ENCODE peak calls at places on chromosomes 4 and X, in nine cellular contexts. One of them, this sample, is unnamed.

GRCh38 chr4:144709159-144709558 is 63.2 kb downstream of the HHIP start:
- DNase-seq in gastrocnemius medialis: no peak
- DNase-seq in endodermal cell: peak
- DNase-seq in BE2C: no peak
- DNase-seq in choroid plexus epithelial cell: peak
- DNase-seq in stomach: no peak
- DNase-seq in fibroblast of the aortic adventitia: peak
- DNase-seq in AG04449: no peak
- DNase-seq in sigmoid colon: no peak
- DNase-seq in this sample: no peak

GRCh38 chr4:108352664-108353308 is 184.1 kb upstream of the LEF1 start:
- DNase-seq in stomach: no peak
- DNase-seq in fibroblast of the aortic adventitia: no peak
- DNase-seq in endodermal cell: no peak
- DNase-seq in BE2C: no peak
- DNase-seq in gastrocnemius medialis: no peak
- DNase-seq in sigmoid colon: no peak
- DNase-seq in choroid plexus epithelial cell: no peak
- DNase-seq in AG04449: no peak
- DNase-seq in this sample: no peak

GRCh38 chr4:149634368-149634767 is 181.3 kb downstream of the IQCM start:
- DNase-seq in gastrocnemius medialis: no peak
- DNase-seq in sigmoid colon: no peak
- DNase-seq in AG04449: no peak
- DNase-seq in BE2C: no peak
- DNase-seq in endodermal cell: no peak
- DNase-seq in stomach: no peak
- DNase-seq in choroid plexus epithelial cell: no peak
- DNase-seq in fibroblast of the aortic adventitia: no peak
- DNase-seq in this sample: no peak

GRCh38 chrX:28659269-28659668 is 72.0 kb downstream of the IL1RAPL1 start:
- DNase-seq in gastrocnemius medialis: no peak
- DNase-seq in choroid plexus epithelial cell: no peak
- DNase-seq in fibroblast of the aortic adventitia: no peak
- DNase-seq in sigmoid colon: no peak
- DNase-seq in BE2C: peak
- DNase-seq in stomach: no peak
- DNase-seq in AG04449: no peak
- DNase-seq in endodermal cell: peak
- DNase-seq in this sample: peak

GRCh38 chr4:625631-626031 is 258 bp downstream of the PDE6B start:
- DNase-seq in fibroblast of the aortic adventitia: no peak
- DNase-seq in AG04449: no peak
- DNase-seq in sigmoid colon: no peak
- DNase-seq in choroid plexus epithelial cell: no peak
- DNase-seq in endodermal cell: peak
- DNase-seq in gastrocnemius medialis: no peak
- DNase-seq in stomach: no peak
- DNase-seq in BE2C: no peak
- DNase-seq in this sample: no peak

GRCh38 chrX:13898084-13898483 is 81.2 kb upstream of the GPM6B start:
- DNase-seq in fibroblast of the aortic adventitia: peak
- DNase-seq in choroid plexus epithelial cell: peak
- DNase-seq in AG04449: no peak
- DNase-seq in endodermal cell: peak
- DNase-seq in sigmoid colon: no peak
- DNase-seq in gastrocnemius medialis: no peak
- DNase-seq in BE2C: peak
- DNase-seq in stomach: no peak
- DNase-seq in this sample: peak

GRCh38 chr4:112145326-112145819 is at the start of gene FAM241A:
- DNase-seq in fibroblast of the aortic adventitia: peak
- DNase-seq in sigmoid colon: peak
- DNase-seq in gastrocnemius medialis: peak
- DNase-seq in stomach: peak
- DNase-seq in choroid plexus epithelial cell: peak
- DNase-seq in AG04449: no peak
- DNase-seq in BE2C: peak
- DNase-seq in endodermal cell: peak
- DNase-seq in this sample: peak

GRCh38 chr4:158763462-158763861 is 5.4 kb upstream of the FNIP2 start:
- DNase-seq in fibroblast of the aortic adventitia: no peak
- DNase-seq in BE2C: no peak
- DNase-seq in choroid plexus epithelial cell: no peak
- DNase-seq in endodermal cell: no peak
- DNase-seq in stomach: no peak
- DNase-seq in gastrocnemius medialis: no peak
- DNase-seq in sigmoid colon: no peak
- DNase-seq in AG04449: no peak
- DNase-seq in this sample: no peak

GRCh38 chrX:24380273-24381036 is 20.0 kb downstream of the SUPT20HL1 start:
- DNase-seq in endodermal cell: no peak
- DNase-seq in sigmoid colon: no peak
- DNase-seq in fibroblast of the aortic adventitia: peak
- DNase-seq in AG04449: no peak
- DNase-seq in stomach: no peak
- DNase-seq in gastrocnemius medialis: no peak
- DNase-seq in BE2C: no peak
- DNase-seq in choroid plexus epithelial cell: peak
- DNase-seq in this sample: no peak

GRCh38 chr4:76802546-76803021 is 95.4 kb downstream of the SOWAHB start:
- DNase-seq in gastrocnemius medialis: no peak
- DNase-seq in stomach: no peak
- DNase-seq in BE2C: no peak
- DNase-seq in endodermal cell: peak
- DNase-seq in fibroblast of the aortic adventitia: peak
- DNase-seq in choroid plexus epithelial cell: peak
- DNase-seq in AG04449: no peak
- DNase-seq in sigmoid colon: no peak
- DNase-seq in this sample: no peak

GRCh38 chr4:37988670-37989069 is 28.5 kb downstream of the PTTG2 start:
- DNase-seq in AG04449: no peak
- DNase-seq in choroid plexus epithelial cell: no peak
- DNase-seq in sigmoid colon: no peak
- DNase-seq in fibroblast of the aortic adventitia: no peak
- DNase-seq in BE2C: no peak
- DNase-seq in stomach: no peak
- DNase-seq in endodermal cell: peak
- DNase-seq in gastrocnemius medialis: no peak
- DNase-seq in this sample: no peak

GRCh38 chr4:120066182-120066524 is 495 bp downstream of the MAD2L1 start:
- DNase-seq in gastrocnemius medialis: no peak
- DNase-seq in stomach: no peak
- DNase-seq in choroid plexus epithelial cell: no peak
- DNase-seq in BE2C: no peak
- DNase-seq in sigmoid colon: no peak
- DNase-seq in fibroblast of the aortic adventitia: no peak
- DNase-seq in AG04449: no peak
- DNase-seq in endodermal cell: no peak
- DNase-seq in this sample: peak

GRCh38 chr4:153535735-153536494 is 69.8 kb downstream of the TMEM131L start:
- DNase-seq in sigmoid colon: no peak
- DNase-seq in stomach: no peak
- DNase-seq in BE2C: no peak
- DNase-seq in AG04449: no peak
- DNase-seq in choroid plexus epithelial cell: no peak
- DNase-seq in gastrocnemius medialis: no peak
- DNase-seq in endodermal cell: peak
- DNase-seq in fibroblast of the aortic adventitia: no peak
- DNase-seq in this sample: no peak

DNA sequence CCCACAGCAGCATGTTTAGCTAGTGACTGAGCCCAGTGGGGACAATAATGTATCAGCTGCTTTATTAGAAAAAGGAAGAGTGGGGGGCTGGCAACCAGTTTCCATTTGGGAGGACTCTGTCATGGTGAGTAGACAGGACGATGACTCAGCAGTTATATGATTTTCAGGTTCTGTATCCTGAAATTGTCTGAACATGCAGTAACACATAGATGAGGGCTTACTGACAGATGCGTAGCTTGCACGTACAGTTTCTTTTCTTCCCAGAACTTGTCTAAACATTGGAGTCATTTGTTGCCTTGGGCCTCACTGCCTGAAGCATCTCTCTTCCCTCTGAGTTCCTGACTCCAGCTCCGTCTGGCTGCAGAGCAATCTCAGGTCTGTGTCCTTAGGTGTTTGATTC is 1415.6 kb upstream of the TENM3 start:
- DNase-seq in endodermal cell: peak
- DNase-seq in BE2C: no peak
- DNase-seq in gastrocnemius medialis: no peak
- DNase-seq in sigmoid colon: no peak
- DNase-seq in choroid plexus epithelial cell: peak
- DNase-seq in stomach: no peak
- DNase-seq in fibroblast of the aortic adventitia: peak
- DNase-seq in AG04449: no peak
- DNase-seq in this sample: no peak
- H3K4me3 ChIP-seq in endodermal cell: no peak
- H3K4me3 ChIP-seq in BE2C: peak
- H3K4me3 ChIP-seq in gastrocnemius medialis: peak
- H3K4me3 ChIP-seq in sigmoid colon: no peak
- H3K4me3 ChIP-seq in choroid plexus epithelial cell: peak
- H3K4me3 ChIP-seq in stomach: peak
- H3K4me3 ChIP-seq in fibroblast of the aortic adventitia: peak
- H3K4me3 ChIP-seq in AG04449: no peak
- H3K4me3 ChIP-seq in this sample: no peak

GRCh38 chr4:165698272-165698671 is 174.8 kb upstream of the TLL1 start:
- DNase-seq in AG04449: no peak
- DNase-seq in endodermal cell: no peak
- DNase-seq in sigmoid colon: no peak
- DNase-seq in BE2C: no peak
- DNase-seq in gastrocnemius medialis: no peak
- DNase-seq in stomach: no peak
- DNase-seq in choroid plexus epithelial cell: no peak
- DNase-seq in fibroblast of the aortic adventitia: no peak
- DNase-seq in this sample: no peak

DNA sequence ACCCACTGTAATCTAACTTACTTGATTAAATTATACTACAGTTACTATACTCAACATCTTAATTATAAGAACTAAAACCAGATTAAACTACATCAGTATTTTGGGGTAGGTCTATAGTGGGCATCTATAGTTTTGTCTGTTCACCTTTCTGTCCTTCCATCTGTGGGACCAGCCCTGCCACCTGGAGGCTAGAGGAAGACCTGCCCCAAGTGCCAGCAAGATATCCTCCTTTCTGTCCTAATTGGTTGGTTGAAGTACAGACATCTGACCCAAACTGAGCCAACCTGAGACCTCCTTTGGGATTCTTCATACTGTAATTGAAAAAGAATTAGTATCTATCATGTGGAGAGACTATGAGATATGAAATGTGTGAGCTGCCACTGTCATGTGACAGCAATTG is 172.2 kb upstream of the TLL1 start:
- DNase-seq in gastrocnemius medialis: no peak
- DNase-seq in choroid plexus epithelial cell: peak
- DNase-seq in stomach: no peak
- DNase-seq in BE2C: no peak
- DNase-seq in sigmoid colon: no peak
- DNase-seq in AG04449: no peak
- DNase-seq in endodermal cell: peak
- DNase-seq in fibroblast of the aortic adventitia: no peak
- DNase-seq in this sample: peak
- TF ChIP-seq CTCF in gastrocnemius medialis: no peak
- TF ChIP-seq CTCF in choroid plexus epithelial cell: peak
- TF ChIP-seq CTCF in stomach: no peak
- TF ChIP-seq CTCF in BE2C: peak
- TF ChIP-seq CTCF in sigmoid colon: no peak
- TF ChIP-seq CTCF in AG04449: no peak
- TF ChIP-seq CTCF in endodermal cell: peak
- TF ChIP-seq CTCF in fibroblast of the aortic adventitia: peak
- TF ChIP-seq CTCF in this sample: peak

DNA sequence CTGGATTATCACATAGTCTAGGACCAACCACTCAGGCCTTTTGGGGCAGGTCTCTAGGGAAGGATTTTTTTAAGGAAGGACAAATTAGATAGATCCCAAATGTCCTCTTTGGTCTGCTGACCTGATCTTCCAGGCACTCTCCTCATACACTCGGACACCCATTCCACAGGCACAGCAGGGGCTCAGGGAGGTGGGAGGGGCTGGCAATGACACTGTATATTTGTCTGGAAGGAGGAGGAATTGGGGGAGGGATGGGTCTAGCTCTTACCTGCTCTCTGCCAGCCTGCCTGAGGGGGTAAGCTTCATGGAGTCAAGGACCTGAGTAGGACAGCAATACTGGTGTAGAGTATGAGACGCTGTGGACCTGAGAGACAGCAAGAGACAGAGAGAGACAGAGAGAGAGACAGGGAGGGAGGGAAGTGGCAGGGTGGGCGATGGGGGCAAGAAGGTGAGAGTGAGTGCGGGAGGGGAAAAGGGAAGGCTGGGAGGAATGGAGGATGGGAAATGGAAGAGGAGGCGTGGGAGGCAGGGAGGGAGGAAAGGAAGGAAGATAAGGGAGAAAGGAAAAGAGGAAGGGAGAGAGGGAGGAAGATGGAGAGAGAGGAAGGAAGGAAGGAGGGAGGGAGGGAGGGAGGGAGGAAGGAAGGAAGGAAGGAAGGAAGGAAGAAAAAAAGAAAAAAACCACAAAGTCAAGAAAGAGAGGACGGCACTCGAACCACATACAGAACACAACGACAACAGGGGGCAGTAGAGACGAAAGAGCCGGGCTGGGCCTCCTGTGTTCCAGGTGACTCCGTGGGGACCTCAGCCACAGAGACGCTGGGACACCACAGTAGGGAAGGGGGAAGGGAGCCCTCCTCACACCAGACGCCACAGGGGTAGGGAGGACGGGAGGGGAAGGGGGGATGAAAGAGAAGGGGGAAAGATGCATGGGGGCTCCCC is 1.8 kb downstream of the IQSEC2 start:
- DNase-seq in gastrocnemius medialis: no peak
- DNase-seq in choroid plexus epithelial cell: no peak
- DNase-seq in BE2C: no peak
- DNase-seq in stomach: no peak
- DNase-seq in sigmoid colon: peak
- DNase-seq in AG04449: no peak
- DNase-seq in fibroblast of the aortic adventitia: no peak
- DNase-seq in endodermal cell: peak
- DNase-seq in this sample: peak
- H3K4me3 ChIP-seq in gastrocnemius medialis: peak
- H3K4me3 ChIP-seq in choroid plexus epithelial cell: no peak
- H3K4me3 ChIP-seq in BE2C: no peak
- H3K4me3 ChIP-seq in stomach: peak
- H3K4me3 ChIP-seq in sigmoid colon: no peak
- H3K4me3 ChIP-seq in AG04449: peak
- H3K4me3 ChIP-seq in fibroblast of the aortic adventitia: no peak
- H3K4me3 ChIP-seq in endodermal cell: peak
- H3K4me3 ChIP-seq in this sample: no peak

DNA sequence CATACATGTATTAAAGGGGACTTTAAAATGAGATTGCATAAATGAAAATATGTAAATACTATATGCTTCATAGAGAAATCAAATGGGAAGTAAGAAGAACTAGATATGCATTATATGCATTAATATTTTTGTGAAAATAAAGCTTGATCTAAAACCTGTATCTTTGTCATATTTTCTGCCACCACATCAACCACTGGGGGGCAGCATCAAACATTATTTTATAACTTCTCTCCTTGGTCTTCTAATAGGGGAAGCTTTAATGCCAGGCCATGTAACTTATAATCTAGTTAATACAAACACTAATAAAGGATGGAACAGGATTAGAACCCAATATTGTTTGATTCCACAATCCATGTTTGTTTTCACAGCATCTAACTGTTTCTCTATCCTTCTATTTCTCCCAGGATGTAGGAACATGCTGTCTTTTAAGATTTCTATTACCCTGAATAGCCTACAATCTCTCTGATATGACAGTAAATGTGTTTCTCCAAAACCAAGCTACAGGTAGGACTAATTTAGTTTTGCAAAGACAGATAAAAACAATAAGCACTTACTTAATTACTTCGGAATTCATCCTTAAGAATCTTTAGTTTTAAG is 10.0 kb downstream of the QRFPR start:
- DNase-seq in AG04449: no peak
- DNase-seq in sigmoid colon: no peak
- DNase-seq in BE2C: peak
- DNase-seq in gastrocnemius medialis: no peak
- DNase-seq in stomach: peak
- DNase-seq in endodermal cell: peak
- DNase-seq in fibroblast of the aortic adventitia: peak
- DNase-seq in choroid plexus epithelial cell: peak
- DNase-seq in this sample: peak
- TF ChIP-seq CTCF in AG04449: peak
- TF ChIP-seq CTCF in sigmoid colon: peak
- TF ChIP-seq CTCF in BE2C: peak
- TF ChIP-seq CTCF in gastrocnemius medialis: peak
- TF ChIP-seq CTCF in stomach: peak
- TF ChIP-seq CTCF in endodermal cell: peak
- TF ChIP-seq CTCF in fibroblast of the aortic adventitia: peak
- TF ChIP-seq CTCF in choroid plexus epithelial cell: peak
- TF ChIP-seq CTCF in this sample: peak

This sample was measured in GM12865.